ENCODE peak calls at places on chromosomes 13 and 19, in five cellular contexts. One of them, this sample, is unnamed. For H3K4me1, the result is how much of the 10 kb centered on the place peaks cover.

GRCh38 chr13:31925079-31925478 is 106.5 kb upstream of the FRY start:
- DNase-seq in thoracic aorta: no peak
- DNase-seq in heart right ventricle: no peak
- DNase-seq in neural progenitor cell: no peak
- DNase-seq in mesendoderm: no peak
- DNase-seq in this sample: no peak

GRCh38 chr19:16210168-16210567 is 12.5 kb downstream of the AP1M1 start:
- DNase-seq in neural progenitor cell: no peak
- DNase-seq in heart right ventricle: no peak
- DNase-seq in mesendoderm: no peak
- DNase-seq in thoracic aorta: no peak
- DNase-seq in this sample: no peak

GRCh38 chr13:71587193-71587592 is 279.8 kb downstream of the DACH1 start:
- DNase-seq in mesendoderm: no peak
- DNase-seq in neural progenitor cell: no peak
- DNase-seq in heart right ventricle: no peak
- DNase-seq in thoracic aorta: no peak
- DNase-seq in this sample: no peak

GRCh38 chr13:113928701-113929627 is 44.9 kb downstream of the C13orf46 start:
- DNase-seq in thoracic aorta: peak
- DNase-seq in neural progenitor cell: no peak
- DNase-seq in mesendoderm: no peak
- DNase-seq in heart right ventricle: peak
- DNase-seq in this sample: peak

GRCh38 chr19:17248011-17248776 is 2.5 kb upstream of the NR2F6 start:
- DNase-seq in heart right ventricle: no peak
- DNase-seq in thoracic aorta: no peak
- DNase-seq in neural progenitor cell: peak
- DNase-seq in mesendoderm: peak
- DNase-seq in this sample: peak

GRCh38 chr13:26557393-26558073 is at the start of gene WASF3:
- DNase-seq in neural progenitor cell: peak
- DNase-seq in mesendoderm: peak
- DNase-seq in heart right ventricle: peak
- DNase-seq in thoracic aorta: peak
- DNase-seq in this sample: peak

GRCh38 chr19:35355851-35356460 is 2.3 kb upstream of the FFAR3 start:
- DNase-seq in mesendoderm: no peak
- DNase-seq in neural progenitor cell: no peak
- DNase-seq in thoracic aorta: no peak
- DNase-seq in heart right ventricle: no peak
- DNase-seq in this sample: no peak

GRCh38 chr13:24745861-24746617 is 17.9 kb upstream of the RNF17 start:
- DNase-seq in mesendoderm: peak
- DNase-seq in heart right ventricle: no peak
- DNase-seq in neural progenitor cell: peak
- DNase-seq in thoracic aorta: no peak
- DNase-seq in this sample: no peak

GRCh38 chr13:110471833-110472162 is 89.7 kb downstream of the RAB20 start:
- DNase-seq in neural progenitor cell: no peak
- DNase-seq in thoracic aorta: no peak
- DNase-seq in heart right ventricle: peak
- DNase-seq in mesendoderm: peak
- DNase-seq in this sample: no peak

GRCh38 chr19:3968556-3969434 is 2.1 kb downstream of the DAPK3 start:
- DNase-seq in mesendoderm: peak
- DNase-seq in neural progenitor cell: peak
- DNase-seq in heart right ventricle: peak
- DNase-seq in thoracic aorta: peak
- DNase-seq in this sample: peak

GRCh38 chr19:54462713-54463530 is 656 bp downstream of the LENG9 start:
- DNase-seq in thoracic aorta: no peak
- DNase-seq in heart right ventricle: peak
- DNase-seq in neural progenitor cell: peak
- DNase-seq in mesendoderm: peak
- DNase-seq in this sample: peak

GRCh38 chr13:60617863-60618733 is 221.1 kb downstream of the TDRD3 start:
- DNase-seq in heart right ventricle: no peak
- DNase-seq in neural progenitor cell: peak
- DNase-seq in thoracic aorta: no peak
- DNase-seq in mesendoderm: peak
- DNase-seq in this sample: no peak

GRCh38 chr19:11887618-11888531 is at the start of gene ZNF69:
- DNase-seq in neural progenitor cell: peak
- DNase-seq in thoracic aorta: peak
- DNase-seq in mesendoderm: peak
- DNase-seq in heart right ventricle: peak
- DNase-seq in this sample: peak

GRCh38 chr13:110382229-110382628 is 75.1 kb downstream of the COL4A2 start:
- DNase-seq in mesendoderm: no peak
- DNase-seq in thoracic aorta: no peak
- DNase-seq in neural progenitor cell: no peak
- DNase-seq in heart right ventricle: no peak
- DNase-seq in this sample: no peak

GRCh38 chr19:28239270-28239669 is 973.7 kb downstream of the UQCRFS1 start:
- DNase-seq in neural progenitor cell: peak
- DNase-seq in mesendoderm: peak
- DNase-seq in heart right ventricle: no peak
- DNase-seq in thoracic aorta: no peak
- DNase-seq in this sample: no peak

GRCh38 chr19:50639121-50640112 is at the start of gene SYT3:
- DNase-seq in neural progenitor cell: peak
- DNase-seq in mesendoderm: peak
- DNase-seq in heart right ventricle: peak
- DNase-seq in thoracic aorta: no peak
- DNase-seq in this sample: no peak

GRCh38 chr19:13013649-13014048 is 18.4 kb downstream of the NFIX start:
- DNase-seq in heart right ventricle: no peak
- DNase-seq in neural progenitor cell: no peak
- DNase-seq in mesendoderm: no peak
- DNase-seq in thoracic aorta: no peak
- DNase-seq in this sample: no peak
- H3K4me1 ChIP-seq in heart right ventricle: half or more
- H3K4me1 ChIP-seq in neural progenitor cell: under half
- H3K4me1 ChIP-seq in mesendoderm: under half
- H3K4me1 ChIP-seq in thoracic aorta: half or more
- H3K4me1 ChIP-seq in this sample: half or more

GRCh38 chr19:9941646-9942045 is 5.3 kb upstream of the OLFM2 start:
- DNase-seq in neural progenitor cell: no peak
- DNase-seq in thoracic aorta: no peak
- DNase-seq in mesendoderm: no peak
- DNase-seq in heart right ventricle: no peak
- DNase-seq in this sample: no peak
- H3K27ac ChIP-seq in neural progenitor cell: no peak
- H3K27ac ChIP-seq in thoracic aorta: no peak
- H3K27ac ChIP-seq in mesendoderm: no peak
- H3K27ac ChIP-seq in heart right ventricle: no peak
- H3K27ac ChIP-seq in this sample: no peak

DNA sequence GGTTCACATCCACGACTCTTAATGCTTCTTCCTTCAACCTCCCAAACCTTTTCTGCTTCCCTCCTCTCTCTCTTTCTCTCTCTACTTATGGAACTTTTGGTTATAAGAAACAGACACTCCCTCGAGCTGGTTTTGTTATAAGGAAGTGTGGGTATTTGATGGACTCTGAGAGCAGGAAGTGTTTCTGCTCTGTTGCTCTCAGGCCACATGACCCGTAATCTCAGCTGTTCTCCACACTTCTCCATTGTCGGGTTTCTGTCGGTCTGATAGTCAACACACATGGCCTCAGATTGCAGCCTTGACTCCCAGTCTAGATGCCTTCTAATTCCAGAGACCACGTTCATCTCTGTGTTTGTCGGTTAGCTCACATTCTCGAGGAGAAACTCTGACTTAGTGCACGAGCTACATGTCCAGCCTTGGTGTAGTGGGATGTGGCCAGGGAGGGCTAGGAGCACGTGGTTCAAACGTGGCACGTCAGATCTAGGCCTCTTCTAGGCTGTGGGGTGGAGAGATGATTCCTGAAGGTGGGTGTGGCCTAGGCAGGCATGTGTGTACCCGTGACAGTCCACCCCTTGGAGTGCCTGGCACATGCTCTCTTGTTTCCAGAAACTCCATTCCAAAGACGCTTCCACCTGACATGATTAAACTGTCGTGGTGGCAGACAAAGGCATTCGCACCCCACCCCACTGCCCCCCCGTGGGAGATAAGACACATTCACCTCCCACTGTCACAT is 26.3 kb downstream of the CNFN start:
- DNase-seq in heart right ventricle: no peak
- DNase-seq in mesendoderm: no peak
- DNase-seq in neural progenitor cell: no peak
- DNase-seq in thoracic aorta: no peak
- DNase-seq in this sample: no peak
- H3K4me1 ChIP-seq in heart right ventricle: under half
- H3K4me1 ChIP-seq in mesendoderm: under half
- H3K4me1 ChIP-seq in neural progenitor cell: under half
- H3K4me1 ChIP-seq in thoracic aorta: under half
- H3K4me1 ChIP-seq in this sample: under half

GRCh38 chr19:23399443-23399842 is 4.2 kb upstream of the ZNF91 start:
- DNase-seq in mesendoderm: no peak
- DNase-seq in heart right ventricle: no peak
- DNase-seq in neural progenitor cell: no peak
- DNase-seq in thoracic aorta: no peak
- DNase-seq in this sample: no peak
- H3K27ac ChIP-seq in mesendoderm: no peak
- H3K27ac ChIP-seq in heart right ventricle: no peak
- H3K27ac ChIP-seq in neural progenitor cell: no peak
- H3K27ac ChIP-seq in thoracic aorta: no peak
- H3K27ac ChIP-seq in this sample: no peak

DNA sequence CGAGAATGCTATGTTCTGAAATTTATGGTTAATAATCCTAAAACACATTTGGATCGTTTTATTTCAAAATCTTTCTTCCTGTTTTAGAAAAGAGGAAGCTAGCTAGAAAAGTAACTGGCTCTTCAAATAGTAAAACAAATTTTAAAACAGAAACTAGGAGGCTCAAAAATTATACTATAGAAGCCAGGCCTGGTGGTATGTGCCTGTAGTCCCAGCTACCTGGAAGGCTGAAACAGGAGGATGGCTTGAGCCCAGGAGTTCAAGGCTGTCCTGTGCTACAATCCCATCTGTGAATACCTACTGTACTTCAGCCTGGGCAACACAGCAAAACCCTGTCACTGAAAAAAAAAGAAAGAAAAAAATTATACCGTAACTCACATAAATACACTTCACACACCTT is 57.9 kb downstream of the ELF1 start:
- DNase-seq in neural progenitor cell: no peak
- DNase-seq in mesendoderm: no peak
- DNase-seq in thoracic aorta: no peak
- DNase-seq in heart right ventricle: no peak
- DNase-seq in this sample: no peak
- H3K4me1 ChIP-seq in neural progenitor cell: under half
- H3K4me1 ChIP-seq in mesendoderm: under half
- H3K4me1 ChIP-seq in thoracic aorta: under half
- H3K4me1 ChIP-seq in heart right ventricle: half or more
- H3K4me1 ChIP-seq in this sample: under half

GRCh38 chr13:42280537-42280936 is 8.6 kb downstream of the AKAP11 start:
- DNase-seq in thoracic aorta: no peak
- DNase-seq in neural progenitor cell: no peak
- DNase-seq in mesendoderm: no peak
- DNase-seq in heart right ventricle: no peak
- DNase-seq in this sample: no peak
- H3K27ac ChIP-seq in thoracic aorta: no peak
- H3K27ac ChIP-seq in neural progenitor cell: peak
- H3K27ac ChIP-seq in mesendoderm: no peak
- H3K27ac ChIP-seq in heart right ventricle: no peak
- H3K27ac ChIP-seq in this sample: no peak

DNA sequence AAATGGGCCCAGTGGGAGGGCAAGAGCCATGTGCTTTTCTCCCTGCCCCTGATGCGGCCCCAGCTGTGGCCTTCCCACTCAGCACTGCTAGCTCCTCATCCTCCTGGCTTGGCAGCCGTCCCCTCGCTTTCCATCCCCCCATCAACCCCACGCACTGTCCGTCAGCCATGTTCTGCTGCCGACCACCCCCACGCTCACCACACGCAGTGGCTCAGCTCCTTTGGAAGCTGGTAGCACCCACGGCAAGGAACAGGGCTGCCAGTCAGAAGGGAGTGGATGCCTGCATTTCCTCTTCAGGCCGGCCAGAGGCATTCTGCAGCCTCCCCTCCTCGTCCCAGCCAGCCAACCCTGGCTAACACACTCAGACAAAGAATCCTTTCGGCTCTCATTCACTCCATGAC is 6.3 kb downstream of the CALM3 start:
- DNase-seq in heart right ventricle: no peak
- DNase-seq in thoracic aorta: no peak
- DNase-seq in neural progenitor cell: no peak
- DNase-seq in mesendoderm: no peak
- DNase-seq in this sample: peak
- H3K4me1 ChIP-seq in heart right ventricle: half or more
- H3K4me1 ChIP-seq in thoracic aorta: half or more
- H3K4me1 ChIP-seq in neural progenitor cell: under half
- H3K4me1 ChIP-seq in mesendoderm: under half
- H3K4me1 ChIP-seq in this sample: under half

DNA sequence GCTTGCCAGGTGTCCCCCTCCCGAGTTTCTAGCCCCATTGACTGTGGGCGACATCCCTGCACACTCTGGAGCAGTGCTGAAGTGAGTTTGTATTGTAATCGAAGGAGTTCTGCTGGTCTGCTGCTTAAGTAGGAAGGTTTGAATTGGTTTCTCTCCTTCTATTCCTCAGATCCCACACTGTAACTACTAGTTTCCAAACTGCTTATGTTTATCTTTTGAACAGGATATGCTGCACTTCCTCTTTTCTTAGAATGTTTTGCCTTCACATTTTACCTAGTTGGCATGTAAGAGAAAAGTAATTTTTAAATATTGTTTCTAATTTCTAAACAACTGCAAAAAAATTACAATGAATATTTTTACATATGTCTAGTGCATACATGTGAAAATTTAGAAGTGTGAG is 511.8 kb downstream of the KLF12 start:
- DNase-seq in heart right ventricle: no peak
- DNase-seq in mesendoderm: no peak
- DNase-seq in neural progenitor cell: no peak
- DNase-seq in thoracic aorta: no peak
- DNase-seq in this sample: no peak
- H3K27ac ChIP-seq in heart right ventricle: no peak
- H3K27ac ChIP-seq in mesendoderm: no peak
- H3K27ac ChIP-seq in neural progenitor cell: no peak
- H3K27ac ChIP-seq in thoracic aorta: no peak
- H3K27ac ChIP-seq in this sample: no peak

GRCh38 chr19:1264801-1265610 is 4.1 kb upstream of the CIRBP start:
- DNase-seq in heart right ventricle: peak
- DNase-seq in thoracic aorta: no peak
- DNase-seq in mesendoderm: peak
- DNase-seq in neural progenitor cell: peak
- DNase-seq in this sample: peak
- H3K4me1 ChIP-seq in heart right ventricle: half or more
- H3K4me1 ChIP-seq in thoracic aorta: half or more
- H3K4me1 ChIP-seq in mesendoderm: under half
- H3K4me1 ChIP-seq in neural progenitor cell: half or more
- H3K4me1 ChIP-seq in this sample: under half

This sample was measured in ovary.